ENCODE peak calls at places on chromosomes 2 and 18, in five cellular contexts. A, K, H, V and Q are unnamed samples.
A peak's percentile ranks its signal among the peaks of the same experiment; 100 is the strongest.

GRCh38 chr18:12891561-12891960 is 7.5 kb upstream of the PTPN2 start:
- DNase-seq in A (no peak), K (no peak), H (no peak), V (no peak), Q (no peak)

GRCh38 chr2:9658972-9659371 is 28.2 kb upstream of the YWHAQ start:
- DNase-seq in A (no peak), K (no peak), H (no peak), V (no peak), Q (no peak)

GRCh38 chr18:26511339-26512071 is 36.8 kb downstream of the KCTD1 start:
- DNase-seq in A (no peak), K (no peak), H (no peak), V (no peak), Q (no peak)

GRCh38 chr2:43058761-43059160 is 167.6 kb downstream of the ZFP36L2 start:
- DNase-seq in A (no peak), K (no peak), H (no peak), V (no peak), Q (peak; percentile 55)

GRCh38 chr18:35619468-35619867 is 37.9 kb downstream of the GALNT1 start:
- DNase-seq in A (peak; percentile 42), K (no peak), H (no peak), V (no peak), Q (no peak)

GRCh38 chr2:168716839-168717238 is 85.6 kb upstream of the NOSTRIN start:
- DNase-seq in A (no peak), K (no peak), H (no peak), V (no peak), Q (no peak)

GRCh38 chr2:148926291-148926961 is 51.4 kb downstream of the KIF5C start:
- DNase-seq in A (no peak), K (peak; percentile 52), H (no peak), V (peak; percentile 73), Q (peak; percentile 83)

GRCh38 chr2:154992826-154993225 is 294.3 kb downstream of the KCNJ3 start:
- DNase-seq in A (peak; percentile 7), K (no peak), H (no peak), V (no peak), Q (no peak)

GRCh38 chr2:206240335-206240734 is 34.1 kb upstream of the ZDBF2 start:
- DNase-seq in A (no peak), K (no peak), H (no peak), V (no peak), Q (no peak)

GRCh38 chr2:36677995-36678605 is 18.4 kb upstream of the VIT start:
- DNase-seq in A (no peak), K (no peak), H (no peak), V (no peak), Q (no peak)

GRCh38 chr18:2992995-2993877 is 19.7 kb downstream of the LPIN2 start:
- DNase-seq in A (no peak), K (no peak), H (no peak), V (no peak), Q (no peak)

GRCh38 chr2:137535897-137536296 is 428.4 kb upstream of the HNMT start:
- DNase-seq in A (no peak), K (no peak), H (no peak), V (no peak), Q (no peak)

GRCh38 chr2:217314021-217314460 is 454.2 kb upstream of the TNP1 start:
- DNase-seq in A (no peak), K (no peak), H (no peak), V (no peak), Q (no peak)

GRCh38 chr2:173720310-173720709 is 244.9 kb downstream of the SP3 start:
- DNase-seq in A (no peak), K (no peak), H (no peak), V (no peak), Q (no peak)

GRCh38 chr2:227720680-227721079 is 2.9 kb upstream of the SLC19A3 start:
- DNase-seq in A (no peak), K (no peak), H (no peak), V (no peak), Q (no peak)

DNA sequence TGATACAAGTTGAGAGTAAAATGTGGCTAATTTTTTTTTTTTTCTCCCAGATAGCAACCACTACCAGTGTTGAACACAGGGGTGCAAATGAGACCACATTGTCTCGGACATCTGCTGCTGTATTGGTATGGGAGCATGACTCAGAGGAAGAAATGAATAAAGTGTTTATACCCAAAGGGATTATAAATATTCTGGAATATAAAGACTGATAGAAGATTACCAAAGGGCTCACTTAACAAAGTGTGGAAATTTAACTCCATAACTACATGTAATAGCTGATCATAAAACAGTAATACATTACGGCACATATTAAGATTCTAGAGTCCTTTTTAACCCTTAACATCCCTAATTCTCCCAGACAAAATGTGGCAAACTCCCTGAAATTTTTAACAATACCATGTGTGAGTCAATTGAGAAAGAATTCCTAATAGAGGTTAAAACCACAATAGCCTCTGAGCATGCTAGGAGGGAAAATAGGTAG is 1023.0 kb upstream of the ACVR2A start:
- DNase-seq in A (no peak), K (no peak), H (no peak), V (no peak), Q (no peak)
- TF ChIP-seq CTCF in A (no peak), K (no peak), H (no peak), V (no peak), Q (no peak)

DNA sequence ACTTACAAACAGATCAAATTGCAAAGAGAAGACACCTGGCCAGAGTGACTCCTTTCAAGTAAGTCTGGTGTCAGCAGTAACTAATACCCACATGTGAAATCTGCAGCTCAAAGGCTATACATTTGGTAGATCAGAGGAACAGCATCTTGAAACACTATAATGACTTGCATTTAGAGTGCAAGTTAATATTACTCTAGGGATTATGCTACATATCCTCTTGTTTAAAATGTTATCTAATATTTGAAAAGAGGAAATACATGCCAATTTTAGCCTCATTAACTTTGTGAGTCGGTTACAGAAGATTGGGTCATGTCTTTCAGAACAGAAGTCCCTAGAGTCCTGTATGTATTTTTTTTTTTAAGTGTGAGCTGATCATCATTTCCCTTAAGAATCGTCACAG is 15.2 kb downstream of the LANCL1 start:
- DNase-seq in A (no peak), K (no peak), H (no peak), V (no peak), Q (no peak)
- H3K4me1 ChIP-seq in A (no peaks in the 10 kb centered on the region), K (no peaks in the 10 kb centered on the region), H (no peaks in the 10 kb centered on the region), V (no peaks in the 10 kb centered on the region), Q (peaks cover 20% of the 10 kb centered on the region)

GRCh38 chr2:20008703-20009102 is 3.8 kb downstream of the MATN3 start:
- DNase-seq in A (no peak), K (no peak), H (no peak), V (no peak), Q (no peak)
- H3K27ac ChIP-seq in A (no peak overlapping the region), K (no peak overlapping the region), H (no peak overlapping the region), V (no peak overlapping the region), Q (no peak overlapping the region)

DNA sequence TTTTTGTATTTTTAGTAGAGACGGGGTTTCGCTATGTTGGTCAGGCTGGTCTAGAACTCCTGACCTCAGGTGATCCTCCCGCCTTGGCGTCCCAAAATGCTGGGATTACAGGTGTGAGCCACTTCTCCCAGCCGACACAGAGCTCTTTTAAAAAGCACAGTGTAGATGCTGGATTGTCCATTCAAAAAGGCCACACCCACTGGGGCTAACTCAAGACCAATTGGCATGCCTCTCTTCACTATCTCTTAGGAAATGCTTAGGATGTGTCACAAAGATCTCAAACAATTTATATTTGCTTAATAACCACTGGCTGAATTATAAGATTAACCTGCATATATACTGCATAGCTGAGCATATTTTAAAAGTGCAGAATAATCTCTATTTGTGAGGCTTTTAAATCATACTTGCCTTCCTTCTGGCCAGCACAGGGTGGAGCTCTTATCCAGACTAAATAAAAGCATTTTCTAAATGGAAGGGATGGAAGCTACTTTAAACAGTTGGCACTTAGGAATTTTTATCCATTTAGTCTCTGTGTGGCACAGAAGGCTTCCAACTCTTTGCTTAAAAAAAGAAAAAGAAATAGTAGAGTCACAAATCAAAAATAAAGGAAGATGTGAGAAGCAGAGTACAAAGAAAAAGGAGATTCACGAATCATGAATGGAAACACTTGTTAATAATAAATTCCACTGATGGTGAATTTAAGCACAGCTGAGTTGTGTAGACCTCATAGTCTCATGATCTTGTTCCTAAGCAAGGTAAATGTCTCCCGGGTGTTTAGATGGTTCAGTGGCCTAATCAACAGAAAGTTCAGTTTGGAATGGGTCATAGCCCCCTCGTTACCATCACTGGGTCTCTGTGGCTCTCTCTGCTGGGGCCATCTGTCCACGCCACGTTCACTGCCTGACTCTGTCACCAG is 22.4 kb downstream of the CRYGD start:
- DNase-seq in A (no peak), K (peak; percentile 38), H (no peak), V (no peak), Q (no peak)
- TF ChIP-seq CTCF in A (no peak), K (peak; percentile 63), H (no peak), V (no peak), Q (no peak)

GRCh38 chr2:68747918-68748317 is 13.3 kb downstream of the ARHGAP25 start:
- DNase-seq in A (no peak), K (no peak), H (no peak), V (no peak), Q (no peak)

GRCh38 chr2:68747413-68747812 is 12.8 kb downstream of the ARHGAP25 start:
- DNase-seq in A (no peak), K (no peak), H (no peak), V (no peak), Q (no peak)

GRCh38 chr2:68745006-68745405 is 10.4 kb downstream of the ARHGAP25 start:
- DNase-seq in A (no peak), K (no peak), H (no peak), V (no peak), Q (no peak)

GRCh38 chr2:68744517-68744916 is 9.9 kb downstream of the ARHGAP25 start:
- DNase-seq in A (no peak), K (no peak), H (no peak), V (no peak), Q (no peak)

GRCh38 chr2:68746408-68746807 is 11.8 kb downstream of the ARHGAP25 start:
- DNase-seq in A (no peak), K (no peak), H (no peak), V (no peak), Q (no peak)
- H3K4me1 ChIP-seq in A (peaks cover 3% of the 10 kb centered on the region), K (no peaks in the 10 kb centered on the region), H (peaks cover 19% of the 10 kb centered on the region), V (peaks cover 35% of the 10 kb centered on the region), Q (peaks cover 94% of the 10 kb centered on the region)

DNA sequence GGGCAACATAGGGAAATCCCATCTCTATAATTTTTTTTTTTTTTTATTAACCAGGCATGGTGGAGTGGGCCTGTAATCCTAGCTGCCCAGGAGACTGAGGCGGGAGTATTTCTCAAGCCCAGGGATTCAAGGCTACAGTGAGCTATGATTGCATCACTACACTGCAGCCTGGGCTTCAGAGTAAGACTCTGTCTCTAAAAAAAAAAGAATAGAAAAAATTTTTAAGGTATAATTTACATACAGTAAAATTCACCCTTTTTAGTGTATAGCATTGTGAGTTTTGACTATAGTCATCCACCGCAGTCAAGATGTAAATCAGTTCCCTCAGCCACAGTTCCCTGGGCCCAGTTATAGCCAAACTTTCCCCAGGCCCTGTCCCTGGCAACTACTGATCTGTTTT is 57.1 kb upstream of the MSH6 start:
- DNase-seq in A (no peak), K (no peak), H (no peak), V (no peak), Q (no peak)
- H3K27ac ChIP-seq in A (no peak overlapping the region), K (no peak overlapping the region), H (no peak overlapping the region), V (no peak overlapping the region), Q (no peak overlapping the region)

GRCh38 chr2:128714861-128715312 is 396.2 kb upstream of the HS6ST1 start:
- DNase-seq in A (no peak), K (peak; percentile 24), H (peak; percentile 64), V (no peak), Q (no peak)
- TF ChIP-seq CTCF in A (no peak), K (peak; percentile 39), H (no peak), V (no peak), Q (no peak)